ENCODE peak calls at places on chromosomes 2 and 18, in four cellular contexts. E is AG04449, U is cardiac muscle cell, X is ovary. R is an unnamed sample.

GRCh38 chr18:21979171-21979560 is 190.2 kb upstream of the GATA6 start:
- DNase-seq in E (no peak), U (peak; percentile 72), X (no peak), R (no peak)

GRCh38 chr18:23135679-23136325 is 517 bp downstream of the CABLES1 start:
- DNase-seq in E (no peak), U (peak; percentile 63), X (peak; percentile 12), R (no peak)

GRCh38 chr2:54042341-54042740 is 71.5 kb upstream of the PSME4 start:
- DNase-seq in E (no peak), U (no peak), X (no peak), R (no peak)

GRCh38 chr2:167181674-167182073 is 293.4 kb downstream of the XIRP2 start:
- DNase-seq in E (no peak), U (no peak), X (no peak), R (no peak)

GRCh38 chr2:42925742-42926437 is 133.5 kb upstream of the HAAO start:
- DNase-seq in E (no peak), U (no peak), X (no peak), R (no peak)

GRCh38 chr18:23300211-23300887 is 152.7 kb upstream of the RIOK3 start:
- DNase-seq in E (no peak), U (no peak), X (no peak), R (peak; percentile 33)

GRCh38 chr2:5690718-5691658 is 1.2 kb upstream of the SOX11 start:
- DNase-seq in E (no peak), U (peak; percentile 91), X (no peak), R (peak; percentile 78)

GRCh38 chr18:13159579-13159978 is 59.0 kb upstream of the LDLRAD4 start:
- DNase-seq in E (peak; percentile 17), U (peak; percentile 64), X (no peak), R (peak; percentile 76)

GRCh38 chr2:113877651-113878594 is 12.0 kb upstream of the ACTR3 start:
- DNase-seq in E (no peak), U (no peak), X (no peak), R (peak; percentile 62)

GRCh38 chr2:241759091-241759807 is 17.4 kb upstream of the GAL3ST2 start:
- DNase-seq in E (no peak), U (no peak), X (no peak), R (no peak)

GRCh38 chr2:122172812-122173211 is 417.4 kb downstream of the TSN start:
- DNase-seq in E (no peak), U (no peak), X (no peak), R (no peak)

GRCh38 chr2:122179492-122180070 is 424.1 kb downstream of the TSN start:
- DNase-seq in E (no peak), U (no peak), X (no peak), R (no peak)

GRCh38 chr2:122168799-122169198 is 413.3 kb downstream of the TSN start:
- DNase-seq in E (no peak), U (peak; percentile 31), X (no peak), R (no peak)

GRCh38 chr2:122174061-122174460 is 418.6 kb downstream of the TSN start:
- DNase-seq in E (no peak), U (no peak), X (no peak), R (no peak)
- TF ChIP-seq CTCF in E (no peak), U (no peak), X (no peak), R (no peak)

GRCh38 chr2:181540421-181540820 is 83.2 kb downstream of the ITGA4 start:
- DNase-seq in E (no peak), U (no peak), X (no peak), R (no peak)

DNA sequence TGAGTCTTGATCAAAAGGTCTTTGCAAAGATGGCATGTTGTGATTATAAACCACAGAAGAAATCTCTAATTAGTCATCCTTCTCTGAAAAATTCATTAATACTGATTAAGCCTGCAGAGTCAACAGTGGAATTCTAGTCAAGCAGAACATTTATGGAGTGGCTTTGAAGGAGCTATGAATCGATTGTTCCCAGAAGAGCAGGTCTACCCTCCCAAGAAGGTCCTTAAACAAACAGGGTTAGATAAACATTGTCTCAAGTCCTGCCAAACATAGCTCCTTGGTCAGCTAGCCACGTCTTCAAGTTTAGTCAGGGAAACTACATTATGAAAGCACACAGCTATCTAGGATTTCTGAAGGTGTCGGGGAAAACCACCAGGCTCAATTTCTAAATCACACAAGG is 88.9 kb downstream of the ITGA4 start:
- DNase-seq in E (no peak), U (no peak), X (no peak), R (peak; percentile 36)
- H3K4me3 ChIP-seq in E (no peak overlapping the region), U (no peak overlapping the region), X (no peak overlapping the region), R (no peak overlapping the region)

DNA sequence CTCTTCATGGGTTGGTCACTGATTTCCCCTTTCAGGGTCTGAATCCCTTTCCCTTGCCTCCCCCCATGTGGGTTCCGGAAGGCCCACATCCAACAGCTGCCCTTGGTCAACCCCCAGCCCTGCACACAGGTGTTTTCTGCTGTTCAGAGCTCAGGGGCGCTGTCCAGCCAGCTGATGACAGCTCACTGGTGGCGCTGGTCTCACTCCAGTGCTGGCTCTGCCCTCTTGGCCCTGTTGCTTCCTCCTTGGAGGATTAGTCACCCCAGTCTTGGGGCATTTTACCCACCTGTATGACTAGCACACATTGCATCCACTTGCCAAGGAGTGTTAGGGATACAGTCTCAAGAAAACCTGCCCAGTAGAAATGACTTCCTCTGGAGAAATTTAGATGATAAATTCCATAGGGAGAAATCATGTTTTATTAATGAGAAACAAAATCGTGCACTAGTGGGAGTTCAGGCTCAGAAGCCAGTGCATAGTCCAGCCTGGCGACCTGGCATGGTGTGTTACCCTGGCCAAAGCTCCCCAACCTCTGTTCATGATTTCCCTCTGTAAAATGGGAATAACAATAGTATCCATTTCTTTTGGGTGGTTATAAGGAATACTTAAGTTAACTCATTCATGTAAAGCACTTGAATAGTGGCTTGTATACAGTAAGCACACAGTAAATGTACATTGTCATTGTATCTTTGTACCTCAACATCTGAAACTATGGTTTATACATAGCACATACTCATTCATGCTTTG is 21.6 kb downstream of the CRIM1 start:
- DNase-seq in E (no peak), U (peak; percentile 40), X (no peak), R (no peak)
- TF ChIP-seq CTCF in E (no peak), U (no peak), X (no peak), R (peak; percentile 2)

GRCh38 chr2:38982497-38982896 is 92.8 kb downstream of the ARHGEF33 start:
- DNase-seq in E (no peak), U (no peak), X (no peak), R (no peak)

GRCh38 chr2:38978908-38979307 is 89.2 kb downstream of the ARHGEF33 start:
- DNase-seq in E (no peak), U (no peak), X (no peak), R (no peak)

GRCh38 chr2:38981670-38982357 is 92.1 kb downstream of the ARHGEF33 start:
- DNase-seq in E (no peak), U (no peak), X (no peak), R (no peak)

GRCh38 chr2:38978504-38978903 is 88.8 kb downstream of the ARHGEF33 start:
- DNase-seq in E (no peak), U (no peak), X (no peak), R (no peak)

DNA sequence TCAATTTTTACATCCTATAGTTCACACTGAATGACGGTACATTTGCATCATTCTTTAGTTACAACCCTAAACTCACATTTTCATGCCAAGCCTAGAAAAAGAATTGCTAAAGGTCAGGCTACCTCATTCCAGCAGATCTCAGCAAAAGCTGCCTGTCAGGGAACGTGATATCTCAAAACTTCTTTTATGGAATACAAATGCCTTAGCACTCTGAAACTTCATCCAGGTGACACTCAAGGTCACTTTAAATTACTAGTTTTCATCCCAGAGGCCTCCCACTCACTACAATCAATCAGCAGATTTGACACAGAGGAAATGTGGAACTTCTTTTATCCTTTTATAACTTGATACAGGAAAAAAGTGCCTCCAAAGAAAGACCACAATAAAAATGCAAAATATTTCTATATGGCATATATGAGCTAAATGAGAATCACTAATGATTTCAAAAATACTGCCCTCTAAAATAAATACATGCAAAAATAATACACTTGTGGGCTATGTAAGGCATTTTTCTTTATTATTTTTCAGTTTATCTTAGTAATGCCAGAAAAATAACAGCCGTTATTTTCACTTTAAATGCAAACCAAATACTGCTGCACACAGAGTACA is 91.5 kb downstream of the ARHGEF33 start:
- DNase-seq in E (no peak), U (no peak), X (no peak), R (no peak)
- H3K4me3 ChIP-seq in E (no peak overlapping the region), U (no peak overlapping the region), X (no peak overlapping the region), R (no peak overlapping the region)